ENCODE peak calls at places on chromosomes 13 and 19, in six cellular contexts. J is CD4-positive, alpha-beta memory T cell; X is prostate gland; I is aorta; P is transverse colon; Q is neuronal stem cell. A is an unnamed sample.

GRCh38 chr19:55075366-55075998 is at the start of gene EPS8L1:
- DNase-seq in J (no peak), X (peak; percentile 43), I (no peak), P (peak; percentile 87), Q (no peak), A (no peak)

GRCh38 chr19:6125571-6125989 is 9.9 kb upstream of the ACSBG2 start:
- DNase-seq in J (peak; percentile 75), X (peak; percentile 41), I (peak; percentile 60), P (peak; percentile 71), Q (no peak), A (no peak)

GRCh38 chr13:111791131-111791530 is 275.8 kb upstream of the SOX1 start:
- DNase-seq in J (no peak), X (no peak), I (no peak), P (no peak), Q (no peak), A (no peak)

GRCh38 chr19:12815088-12815487 is 8.7 kb downstream of the RNASEH2A start:
- DNase-seq in J (no peak), X (no peak), I (no peak), P (no peak), Q (no peak), A (no peak)

GRCh38 chr13:103067751-103068563 is 1.7 kb upstream of the SLC10A2 start:
- DNase-seq in J (no peak), X (no peak), I (no peak), P (peak; percentile 78), Q (no peak), A (peak; percentile 48)

GRCh38 chr13:41985788-41986508 is 25.0 kb upstream of the VWA8 start:
- DNase-seq in J (no peak), X (no peak), I (no peak), P (no peak), Q (no peak), A (no peak)

GRCh38 chr19:55437410-55437809 is 5.7 kb downstream of the SHISA7 start:
- DNase-seq in J (no peak), X (no peak), I (no peak), P (no peak), Q (peak; percentile 78), A (no peak)

GRCh38 chr19:29805026-29805925 is 6.5 kb upstream of the CCNE1 start:
- DNase-seq in J (no peak), X (no peak), I (no peak), P (no peak), Q (no peak), A (no peak)

GRCh38 chr19:44808463-44809371 is at the start of gene BCAM:
- DNase-seq in J (no peak), X (peak; percentile 71), I (peak; percentile 89), P (peak; percentile 70), Q (peak; percentile 76), A (no peak)

GRCh38 chr13:57264965-57265364 is 98.0 kb downstream of the PRR20E start:
- DNase-seq in J (no peak), X (no peak), I (no peak), P (no peak), Q (no peak), A (no peak)

GRCh38 chr13:111177803-111178389 is 62.8 kb downstream of the ARHGEF7 start:
- DNase-seq in J (no peak), X (no peak), I (no peak), P (no peak), Q (no peak), A (no peak)

GRCh38 chr19:55579766-55580621 is 654 bp downstream of the ZNF579 start:
- DNase-seq in J (no peak), X (no peak), I (peak; percentile 50), P (no peak), Q (no peak), A (no peak)

GRCh38 chr19:50384685-50385535 is 763 bp downstream of the POLD1 start:
- DNase-seq in J (no peak), X (no peak), I (no peak), P (no peak), Q (peak; percentile 15), A (no peak)

GRCh38 chr19:35977446-35978222 is 17.4 kb upstream of the SDHAF1 start:
- DNase-seq in J (no peak), X (no peak), I (no peak), P (no peak), Q (no peak), A (peak; percentile 63)

GRCh38 chr13:110012102-110012739 is 225.8 kb upstream of the IRS2 start:
- DNase-seq in J (no peak), X (no peak), I (no peak), P (no peak), Q (no peak), A (no peak)

GRCh38 chr13:46402178-46402577 is 15.1 kb upstream of the RUBCNL start:
- DNase-seq in J (no peak), X (no peak), I (no peak), P (no peak), Q (no peak), A (no peak)

GRCh38 chr13:112071011-112071901 is 4.3 kb downstream of the SOX1 start:
- DNase-seq in J (no peak), X (no peak), I (no peak), P (no peak), Q (no peak), A (no peak)

GRCh38 chr19:55089279-55089944 is 13.7 kb downstream of the EPS8L1 start:
- DNase-seq in J (no peak), X (no peak), I (no peak), P (no peak), Q (no peak), A (no peak)

GRCh38 chr19:54434862-54435174 is 14.2 kb upstream of the LENG8 start:
- DNase-seq in J (no peak), X (no peak), I (no peak), P (no peak), Q (no peak), A (no peak)

GRCh38 chr13:110380359-110381028 is 73.4 kb downstream of the COL4A2 start:
- DNase-seq in J (no peak), X (no peak), I (no peak), P (no peak), Q (no peak), A (no peak)

GRCh38 chr19:16342002-16342715 is 17.5 kb downstream of the KLF2 start:
- DNase-seq in J (peak; percentile 61), X (peak; percentile 38), I (peak; percentile 70), P (peak; percentile 42), Q (no peak), A (no peak)

GRCh38 chr19:45793178-45793564 is 526 bp upstream of the DMWD start:
- DNase-seq in J (no peak), X (no peak), I (no peak), P (no peak), Q (no peak), A (no peak)

GRCh38 chr13:50124536-50125305 is 109.5 kb downstream of the KCNRG start:
- DNase-seq in J (peak; percentile 95), X (peak; percentile 97), I (peak; percentile 99), P (peak; percentile 97), Q (peak; percentile 78), A (no peak)

GRCh38 chr13:66501187-66501586 is 728.9 kb downstream of the PCDH9 start:
- DNase-seq in J (no peak), X (no peak), I (no peak), P (no peak), Q (no peak), A (no peak)

GRCh38 chr19:57682226-57682766 is 519 bp downstream of the ZNF551 start:
- DNase-seq in J (no peak), X (no peak), I (no peak), P (no peak), Q (no peak), A (no peak)

GRCh38 chr13:89783221-89783755 is 1564.2 kb upstream of the MIR17HG start:
- DNase-seq in J (no peak), X (no peak), I (peak; percentile 22), P (no peak), Q (no peak), A (no peak)

GRCh38 chr19:30358319-30358718 is 13.9 kb upstream of the ZNF536 start:
- DNase-seq in J (no peak), X (no peak), I (no peak), P (no peak), Q (no peak), A (no peak)

GRCh38 chr19:8262431-8262830 is 45.7 kb downstream of the CD320 start:
- DNase-seq in J (no peak), X (no peak), I (no peak), P (no peak), Q (no peak), A (no peak)

GRCh38 chr19:4600082-4600481 is 39.2 kb upstream of the TNFAIP8L1 start:
- DNase-seq in J (no peak), X (no peak), I (no peak), P (no peak), Q (no peak), A (no peak)

GRCh38 chr13:71797487-71797886 is 69.5 kb downstream of the DACH1 start:
- DNase-seq in J (no peak), X (no peak), I (no peak), P (no peak), Q (no peak), A (no peak)
- H3K4me3 ChIP-seq in J (no peak overlapping the region), X (no peak overlapping the region), I (no peak overlapping the region), P (no peak overlapping the region), Q (no peak overlapping the region), A (no peak overlapping the region)

DNA sequence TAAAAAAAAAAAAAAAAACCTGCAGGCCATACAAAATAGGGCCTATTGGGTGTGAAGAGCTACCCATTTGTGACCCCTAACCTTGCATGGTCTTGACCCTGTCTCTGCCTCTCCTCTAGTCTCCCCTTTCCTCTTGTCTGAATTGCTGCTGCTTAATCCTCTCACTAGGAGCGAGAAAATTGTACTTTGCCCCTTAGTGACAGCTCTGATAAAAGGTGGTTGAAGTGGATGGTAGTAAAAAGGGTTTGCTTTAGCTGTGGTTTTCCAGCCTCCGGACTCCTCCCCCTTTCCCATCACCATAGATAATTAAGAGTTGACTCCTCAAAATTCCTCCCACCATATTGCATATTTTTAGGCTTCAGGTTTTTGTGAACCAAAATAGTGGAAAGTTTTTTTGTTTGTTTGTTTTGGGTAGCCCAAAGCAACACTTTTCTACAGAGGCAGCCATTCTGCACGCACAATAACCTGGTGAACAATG is 23.5 kb downstream of the ACTN4 start:
- DNase-seq in J (no peak), X (no peak), I (peak; percentile 34), P (no peak), Q (no peak), A (no peak)
- H3K27ac ChIP-seq in J (no peak overlapping the region), X (peak overlapping the region; percentile 89), I (peak overlapping the region; percentile 87), P (peak overlapping the region; percentile 99), Q (no peak overlapping the region), A (no peak overlapping the region)

GRCh38 chr19:11073568-11073967 is 15.7 kb upstream of the LDLR start:
- DNase-seq in J (no peak), X (no peak), I (no peak), P (no peak), Q (no peak), A (no peak)
- H3K4me1 ChIP-seq in J (peaks cover 6% of the 10 kb centered on the region), X (no peaks in the 10 kb centered on the region), I (no peaks in the 10 kb centered on the region), P (peaks cover 2% of the 10 kb centered on the region), Q (peaks cover 3% of the 10 kb centered on the region), A (no peaks in the 10 kb centered on the region)

DNA sequence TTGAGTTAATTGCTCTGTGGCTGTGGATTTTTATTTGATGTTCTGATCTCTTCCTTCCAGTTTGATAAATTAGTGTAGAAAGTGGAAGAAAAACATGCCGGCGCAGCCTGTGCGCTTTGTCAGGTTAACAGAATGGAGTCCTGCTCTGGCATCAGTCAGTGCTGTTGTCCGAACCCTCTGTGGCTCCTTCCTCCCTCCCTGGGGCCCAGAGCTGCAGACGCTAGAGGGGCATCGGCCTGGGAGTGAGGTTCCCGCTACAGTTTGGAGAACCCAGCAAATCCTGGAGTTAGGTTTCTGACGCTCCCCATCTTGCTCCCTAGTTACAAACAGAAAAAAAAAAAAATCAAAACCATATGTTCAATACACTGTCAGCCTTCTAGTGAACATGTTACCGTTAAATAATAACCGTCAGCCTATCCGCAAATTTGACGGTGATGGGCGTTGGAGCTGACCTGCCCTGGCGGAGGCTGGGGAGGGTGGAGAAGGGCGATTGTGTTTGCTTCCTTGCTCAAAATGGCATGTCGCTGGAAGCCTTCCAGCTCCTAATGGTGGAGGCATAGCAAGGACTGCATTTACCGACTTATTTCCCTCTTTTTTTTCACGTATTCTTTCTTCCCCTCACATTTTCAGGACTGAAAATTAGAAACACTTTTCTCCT is 13.5 kb downstream of the MBNL2 start:
- DNase-seq in J (no peak), X (no peak), I (no peak), P (peak; percentile 71), Q (no peak), A (no peak)
- H3K4me3 ChIP-seq in J (no peak overlapping the region), X (no peak overlapping the region), I (no peak overlapping the region), P (peak overlapping the region; percentile 1), Q (no peak overlapping the region), A (no peak overlapping the region)